ENCODE peak calls at places on chromosomes 12 and 14, in six cellular contexts. A is stomach, V is GM23338, U is H1, M is lung, I is right atrium auricular region. Q is an unnamed sample. For H3K36me3, the result is how much of the 10 kb centered on the place peaks cover.

GRCh38 chr12:84502180-84502857 is 410.3 kb downstream of the SLC6A15 start:
- DNase-seq in A (no peak), V (no peak), U (no peak), M (no peak), I (no peak), Q (no peak)

GRCh38 chr14:55000381-55000780 is 26.5 kb downstream of the WDHD1 start:
- DNase-seq in A (no peak), V (no peak), U (no peak), M (no peak), I (no peak), Q (no peak)

GRCh38 chr12:113030875-113031525 is 25.5 kb upstream of the DTX1 start:
- DNase-seq in A (no peak), V (peak), U (peak), M (no peak), I (no peak), Q (no peak)

GRCh38 chr12:981176-981828 is 9.7 kb upstream of the ERC1 start:
- DNase-seq in A (no peak), V (no peak), U (no peak), M (no peak), I (no peak), Q (no peak)

GRCh38 chr14:102711207-102711606 is 66.0 kb upstream of the TRAF3 start:
- DNase-seq in A (no peak), V (no peak), U (peak), M (no peak), I (no peak), Q (no peak)

GRCh38 chr12:57296291-57296690 is 45.3 kb upstream of the STAC3 start:
- DNase-seq in A (no peak), V (no peak), U (no peak), M (no peak), I (no peak), Q (no peak)

GRCh38 chr12:75270157-75270556 is 60.0 kb downstream of the CAPS2 start:
- DNase-seq in A (no peak), V (no peak), U (no peak), M (no peak), I (no peak), Q (no peak)

GRCh38 chr12:78419513-78419912 is 445.1 kb upstream of the SYT1 start:
- DNase-seq in A (no peak), V (no peak), U (no peak), M (no peak), I (no peak), Q (no peak)

GRCh38 chr12:51905507-51906438 is 1.5 kb upstream of the ACVRL1 start:
- DNase-seq in A (peak), V (no peak), U (no peak), M (peak), I (peak), Q (peak)

GRCh38 chr12:42958271-42958674 is 368.7 kb upstream of the PRICKLE1 start:
- DNase-seq in A (no peak), V (no peak), U (no peak), M (no peak), I (no peak), Q (no peak)

GRCh38 chr12:45969084-45969483 is 21.3 kb downstream of the SCAF11 start:
- DNase-seq in A (no peak), V (no peak), U (no peak), M (no peak), I (no peak), Q (no peak)

GRCh38 chr12:89863968-89864367 is 155.3 kb upstream of the ATP2B1 start:
- DNase-seq in A (no peak), V (peak), U (no peak), M (no peak), I (no peak), Q (no peak)

GRCh38 chr12:28868414-28868813 is 280.7 kb upstream of the FAR2 start:
- DNase-seq in A (no peak), V (no peak), U (no peak), M (no peak), I (no peak), Q (no peak)

GRCh38 chr14:76876076-76876475 is 49.9 kb downstream of the LRRC74A start:
- DNase-seq in A (peak), V (peak), U (peak), M (peak), I (peak), Q (no peak)

GRCh38 chr12:28622416-28622815 is 432.2 kb downstream of the CCDC91 start:
- DNase-seq in A (no peak), V (no peak), U (no peak), M (no peak), I (no peak), Q (no peak)

GRCh38 chr12:14911131-14911530 is 25.5 kb upstream of the MGP start:
- DNase-seq in A (no peak), V (no peak), U (no peak), M (no peak), I (no peak), Q (no peak)

GRCh38 chr12:117850048-117850447 is 118.7 kb downstream of the KSR2 start:
- DNase-seq in A (no peak), V (peak), U (peak), M (no peak), I (no peak), Q (no peak)

GRCh38 chr14:69137456-69138188 is 15.3 kb downstream of the DCAF5 start:
- DNase-seq in A (no peak), V (no peak), U (no peak), M (no peak), I (no peak), Q (no peak)

GRCh38 chr14:56087824-56088571 is 30.2 kb upstream of the PELI2 start:
- DNase-seq in A (no peak), V (no peak), U (no peak), M (no peak), I (no peak), Q (no peak)

GRCh38 chr12:11696084-11696483 is 46.6 kb downstream of the ETV6 start:
- DNase-seq in A (no peak), V (no peak), U (no peak), M (no peak), I (no peak), Q (no peak)

GRCh38 chr12:11695321-11695720 is 45.8 kb downstream of the ETV6 start:
- DNase-seq in A (no peak), V (no peak), U (no peak), M (no peak), I (no peak), Q (no peak)

GRCh38 chr12:11698729-11699128 is 49.3 kb downstream of the ETV6 start:
- DNase-seq in A (no peak), V (no peak), U (no peak), M (no peak), I (no peak), Q (no peak)

GRCh38 chr12:11694528-11694927 is 45.1 kb downstream of the ETV6 start:
- DNase-seq in A (no peak), V (no peak), U (no peak), M (no peak), I (no peak), Q (no peak)

GRCh38 chr12:11697670-11698387 is 48.4 kb downstream of the ETV6 start:
- DNase-seq in A (no peak), V (no peak), U (no peak), M (no peak), I (no peak), Q (no peak)
- H3K27ac ChIP-seq in A (no peak), V (no peak), U (no peak), M (no peak), I (no peak), Q (no peak)

GRCh38 chr12:20486233-20486632 is 117.9 kb downstream of the PDE3A start:
- DNase-seq in A (no peak), V (peak), U (no peak), M (no peak), I (no peak), Q (no peak)
- TF ChIP-seq CTCF in A (no peak), V (peak), U (peak), M (no peak), I (no peak), Q (no peak)

GRCh38 chr12:132578118-132578517 is 32.3 kb downstream of the LRCOL1 start:
- DNase-seq in A (no peak), V (no peak), U (no peak), M (no peak), I (no peak), Q (no peak)
- H3K36me3 ChIP-seq in A (half or more), V (under half), U (under half), M (half or more), I (under half), Q (under half)

GRCh38 chr14:89983375-89983774 is 27.6 kb downstream of the TDP1 start:
- DNase-seq in A (no peak), V (no peak), U (no peak), M (no peak), I (no peak), Q (no peak)
- H3K27ac ChIP-seq in A (no peak), V (no peak), U (no peak), M (no peak), I (no peak), Q (no peak)

DNA sequence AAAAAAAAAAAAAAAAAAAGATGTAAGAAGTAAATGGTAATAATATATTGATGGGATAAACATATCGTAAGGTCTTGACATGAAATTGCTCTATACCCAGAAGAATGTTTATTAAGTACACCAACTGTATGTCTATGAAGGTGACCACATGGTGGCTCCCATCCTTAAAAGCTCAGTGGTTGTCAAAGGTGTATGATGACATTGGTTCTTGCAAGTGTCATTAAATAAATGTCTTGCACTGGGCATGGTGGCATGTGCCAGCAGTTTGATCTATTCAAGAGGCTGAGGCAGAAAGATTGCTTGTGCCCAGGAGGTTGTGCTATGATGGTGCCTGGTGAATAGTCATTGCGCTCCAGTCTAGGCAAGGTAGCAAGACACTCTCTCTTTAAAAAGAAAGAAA is 10.4 kb downstream of the CCT2 start:
- DNase-seq in A (no peak), V (no peak), U (no peak), M (no peak), I (no peak), Q (no peak)
- TF ChIP-seq CTCF in A (no peak), V (no peak), U (no peak), M (no peak), I (no peak), Q (no peak)

GRCh38 chr12:48086327-48086726 is 19.6 kb downstream of the SENP1 start:
- DNase-seq in A (no peak), V (no peak), U (no peak), M (no peak), I (no peak), Q (no peak)
- H3K36me3 ChIP-seq in A (half or more), V (under half), U (under half), M (under half), I (half or more), Q (under half)

GRCh38 chr14:66650491-66650911 is 142.6 kb downstream of the GPHN start:
- DNase-seq in A (no peak), V (no peak), U (no peak), M (no peak), I (no peak), Q (no peak)

GRCh38 chr14:66649515-66649914 is 141.6 kb downstream of the GPHN start:
- DNase-seq in A (no peak), V (no peak), U (no peak), M (no peak), I (no peak), Q (no peak)

GRCh38 chr14:66652736-66653135 is 144.8 kb downstream of the GPHN start:
- DNase-seq in A (no peak), V (peak), U (no peak), M (no peak), I (no peak), Q (no peak)

GRCh38 chr14:66645716-66646115 is 137.8 kb downstream of the GPHN start:
- DNase-seq in A (no peak), V (no peak), U (no peak), M (no peak), I (no peak), Q (no peak)

GRCh38 chr14:66651536-66652220 is 143.7 kb downstream of the GPHN start:
- DNase-seq in A (no peak), V (no peak), U (no peak), M (no peak), I (no peak), Q (no peak)
- H3K27ac ChIP-seq in A (no peak), V (no peak), U (no peak), M (no peak), I (no peak), Q (no peak)

DNA sequence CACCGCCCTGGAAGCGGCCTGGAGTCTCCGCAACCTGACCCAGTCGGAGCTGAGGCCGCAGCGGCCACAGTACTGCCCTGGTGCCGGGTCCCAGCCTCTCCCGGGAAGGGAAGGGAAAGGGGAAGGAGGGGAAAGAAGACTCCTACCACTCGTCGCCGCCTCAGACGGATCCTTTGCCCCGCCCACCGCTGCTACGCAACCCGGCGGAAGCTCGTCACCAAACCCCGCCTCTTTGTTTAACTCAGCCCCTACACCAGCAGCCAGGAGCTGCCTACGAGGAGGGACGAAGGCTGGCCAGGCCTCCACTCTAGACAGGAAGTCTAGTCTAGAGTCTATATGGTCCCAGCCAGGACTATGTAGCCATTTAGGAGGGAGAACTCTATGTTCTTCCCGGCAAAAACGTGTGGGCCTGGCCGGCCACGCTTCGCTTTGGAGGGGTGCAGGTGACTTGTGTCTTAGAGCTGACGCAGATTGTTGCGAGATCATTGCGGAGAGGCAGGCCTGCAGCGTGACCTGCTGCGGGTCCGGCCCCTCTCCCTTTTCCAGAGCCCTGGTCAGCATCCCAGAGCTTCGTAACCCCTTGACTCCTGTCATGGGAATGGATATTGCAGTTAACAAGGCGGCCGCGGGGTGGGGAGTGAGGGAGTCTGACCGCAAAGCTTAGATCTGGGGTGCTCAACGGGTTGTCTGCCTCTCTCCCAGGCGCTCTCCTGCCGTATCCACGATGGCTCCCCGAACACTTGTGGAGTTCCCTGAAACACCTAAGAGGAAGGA is at the start of gene RNF41:
- DNase-seq in A (peak), V (peak), U (peak), M (peak), I (peak), Q (peak)
- TF ChIP-seq CTCF in A (no peak), V (no peak), U (no peak), M (no peak), I (no peak), Q (no peak)

GRCh38 chr14:37203423-37203822 is 5.7 kb downstream of the MIPOL1 start:
- DNase-seq in A (no peak), V (no peak), U (no peak), M (no peak), I (no peak), Q (no peak)
- H3K36me3 ChIP-seq in A (under half), V (under half), U (under half), M (under half), I (under half), Q (under half)

GRCh38 chr14:24876009-24876690 is 173.8 kb downstream of the STXBP6 start:
- DNase-seq in A (no peak), V (no peak), U (no peak), M (no peak), I (no peak), Q (no peak)

GRCh38 chr14:24874514-24875202 is 175.3 kb downstream of the STXBP6 start:
- DNase-seq in A (no peak), V (no peak), U (no peak), M (no peak), I (no peak), Q (no peak)

GRCh38 chr14:24879661-24880381 is 170.1 kb downstream of the STXBP6 start:
- DNase-seq in A (no peak), V (no peak), U (no peak), M (no peak), I (no peak), Q (no peak)

GRCh38 chr14:24875203-24875840 is 174.6 kb downstream of the STXBP6 start:
- DNase-seq in A (no peak), V (no peak), U (no peak), M (no peak), I (no peak), Q (no peak)

GRCh38 chr14:24876996-24877395 is 173.0 kb downstream of the STXBP6 start:
- DNase-seq in A (no peak), V (no peak), U (no peak), M (no peak), I (no peak), Q (no peak)
- H3K27ac ChIP-seq in A (no peak), V (no peak), U (no peak), M (no peak), I (no peak), Q (no peak)